ENCODE peak calls at places on chromosomes 6 and 20, in five cellular contexts. One of them, this sample, is unnamed. For H3K36me3, the result is how much of the 10 kb centered on the place peaks cover.

GRCh38 chr6:39365281-39366074 is 43.0 kb upstream of the KCNK16 start:
- DNase-seq in right atrium auricular region: no peak
- DNase-seq in left ventricle myocardium inferior: no peak
- DNase-seq in PC-9: no peak
- DNase-seq in GM12878: no peak
- DNase-seq in this sample: no peak

GRCh38 chr20:17888044-17888443 is 80.5 kb downstream of the SNX5 start:
- DNase-seq in right atrium auricular region: no peak
- DNase-seq in left ventricle myocardium inferior: no peak
- DNase-seq in PC-9: peak
- DNase-seq in GM12878: no peak
- DNase-seq in this sample: no peak

GRCh38 chr6:47116616-47117015 is 74.5 kb upstream of the ADGRF1 start:
- DNase-seq in right atrium auricular region: no peak
- DNase-seq in left ventricle myocardium inferior: no peak
- DNase-seq in PC-9: peak
- DNase-seq in GM12878: no peak
- DNase-seq in this sample: no peak

GRCh38 chr6:119170427-119171407 is 92.3 kb upstream of the FAM184A start:
- DNase-seq in right atrium auricular region: no peak
- DNase-seq in left ventricle myocardium inferior: no peak
- DNase-seq in PC-9: no peak
- DNase-seq in GM12878: no peak
- DNase-seq in this sample: no peak

GRCh38 chr20:46898433-46898832 is 3.8 kb downstream of the EYA2 start:
- DNase-seq in right atrium auricular region: no peak
- DNase-seq in left ventricle myocardium inferior: no peak
- DNase-seq in PC-9: no peak
- DNase-seq in GM12878: no peak
- DNase-seq in this sample: no peak

GRCh38 chr6:131368077-131368911 is 204.7 kb upstream of the ARG1 start:
- DNase-seq in right atrium auricular region: no peak
- DNase-seq in left ventricle myocardium inferior: peak
- DNase-seq in PC-9: no peak
- DNase-seq in GM12878: peak
- DNase-seq in this sample: no peak

GRCh38 chr6:15429146-15430110 is 183.6 kb downstream of the JARID2 start:
- DNase-seq in right atrium auricular region: no peak
- DNase-seq in left ventricle myocardium inferior: no peak
- DNase-seq in PC-9: no peak
- DNase-seq in GM12878: no peak
- DNase-seq in this sample: no peak

GRCh38 chr6:131728296-131728939 is 17.6 kb upstream of the CTAGE9 start:
- DNase-seq in right atrium auricular region: no peak
- DNase-seq in left ventricle myocardium inferior: no peak
- DNase-seq in PC-9: no peak
- DNase-seq in GM12878: no peak
- DNase-seq in this sample: peak

GRCh38 chr6:161393839-161394364 is 120.0 kb upstream of the AGPAT4 start:
- DNase-seq in right atrium auricular region: no peak
- DNase-seq in left ventricle myocardium inferior: no peak
- DNase-seq in PC-9: peak
- DNase-seq in GM12878: peak
- DNase-seq in this sample: peak

GRCh38 chr6:148867851-148868250 is 121.0 kb downstream of the UST start:
- DNase-seq in right atrium auricular region: no peak
- DNase-seq in left ventricle myocardium inferior: no peak
- DNase-seq in PC-9: no peak
- DNase-seq in GM12878: no peak
- DNase-seq in this sample: no peak

GRCh38 chr6:112665815-112666214 is 318.7 kb downstream of the RFPL4B start:
- DNase-seq in right atrium auricular region: no peak
- DNase-seq in left ventricle myocardium inferior: no peak
- DNase-seq in PC-9: peak
- DNase-seq in GM12878: no peak
- DNase-seq in this sample: peak

GRCh38 chr6:74091133-74091793 is 395.3 kb downstream of the CD109 start:
- DNase-seq in right atrium auricular region: no peak
- DNase-seq in left ventricle myocardium inferior: no peak
- DNase-seq in PC-9: no peak
- DNase-seq in GM12878: no peak
- DNase-seq in this sample: no peak

GRCh38 chr6:2961971-2962370 is 9.4 kb downstream of the SERPINB6 start:
- DNase-seq in right atrium auricular region: no peak
- DNase-seq in left ventricle myocardium inferior: no peak
- DNase-seq in PC-9: no peak
- DNase-seq in GM12878: no peak
- DNase-seq in this sample: no peak

GRCh38 chr6:33880746-33881145 is 76.9 kb upstream of the MLN start:
- DNase-seq in right atrium auricular region: no peak
- DNase-seq in left ventricle myocardium inferior: no peak
- DNase-seq in PC-9: no peak
- DNase-seq in GM12878: no peak
- DNase-seq in this sample: no peak

GRCh38 chr6:143684484-143684883 is 6.7 kb downstream of the PHACTR2 start:
- DNase-seq in right atrium auricular region: no peak
- DNase-seq in left ventricle myocardium inferior: no peak
- DNase-seq in PC-9: no peak
- DNase-seq in GM12878: no peak
- DNase-seq in this sample: no peak

GRCh38 chr6:63904844-63905243 is 269.2 kb downstream of the PHF3 start:
- DNase-seq in right atrium auricular region: no peak
- DNase-seq in left ventricle myocardium inferior: no peak
- DNase-seq in PC-9: no peak
- DNase-seq in GM12878: no peak
- DNase-seq in this sample: peak

GRCh38 chr20:60993647-60994046 is 258.4 kb upstream of the CDH4 start:
- DNase-seq in right atrium auricular region: no peak
- DNase-seq in left ventricle myocardium inferior: no peak
- DNase-seq in PC-9: peak
- DNase-seq in GM12878: no peak
- DNase-seq in this sample: no peak
- TF ChIP-seq CTCF in right atrium auricular region: no peak
- TF ChIP-seq CTCF in left ventricle myocardium inferior: no peak
- TF ChIP-seq CTCF in PC-9: no peak
- TF ChIP-seq CTCF in GM12878: no peak
- TF ChIP-seq CTCF in this sample: no peak

DNA sequence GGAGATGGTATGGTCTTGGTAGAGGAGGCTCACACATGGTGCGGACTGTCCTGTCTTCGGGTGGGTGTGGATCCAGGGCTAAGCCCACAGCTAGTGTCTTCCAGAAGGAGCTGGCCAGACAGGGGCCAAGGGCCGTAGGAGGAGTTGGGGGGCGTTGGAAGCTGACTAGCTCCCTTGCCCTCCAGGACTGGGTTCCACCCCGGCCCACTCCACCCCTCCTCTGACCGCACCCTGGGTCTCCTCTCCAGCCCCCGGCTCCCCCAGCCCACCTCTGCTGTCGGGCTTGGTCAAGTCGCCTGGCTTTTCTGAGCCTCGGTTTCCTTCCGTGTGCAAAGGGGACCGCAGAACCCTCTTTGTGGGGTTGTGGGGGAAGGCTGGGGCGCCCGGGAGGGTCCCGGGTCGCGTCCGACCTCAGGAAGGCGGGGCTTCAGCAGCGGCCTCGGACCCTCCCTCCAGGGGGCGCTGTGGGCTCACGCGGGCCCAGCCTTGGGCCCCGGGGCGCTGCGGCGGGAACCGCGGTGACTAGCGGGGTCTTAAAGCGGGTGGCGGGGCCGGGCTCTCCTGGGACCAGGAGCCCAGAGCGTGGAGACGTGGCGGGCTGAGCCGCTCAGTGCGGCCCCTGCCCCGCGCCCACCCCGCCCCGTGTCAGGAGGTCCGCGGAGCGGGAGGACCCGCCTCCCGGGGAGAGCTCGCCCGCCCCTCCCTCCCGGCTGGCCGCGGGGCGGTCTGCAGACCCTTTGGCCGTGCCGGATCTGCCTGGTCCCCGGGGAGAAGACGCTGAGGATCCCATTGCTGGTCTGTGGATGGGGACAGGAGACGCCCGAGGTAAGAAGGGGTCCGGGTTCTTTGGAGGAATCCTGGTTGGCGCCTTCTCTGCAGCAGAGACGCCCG is 5.4 kb downstream of the NPBWR2 start:
- DNase-seq in right atrium auricular region: no peak
- DNase-seq in left ventricle myocardium inferior: peak
- DNase-seq in PC-9: peak
- DNase-seq in GM12878: no peak
- DNase-seq in this sample: no peak
- H3K36me3 ChIP-seq in right atrium auricular region: under half
- H3K36me3 ChIP-seq in left ventricle myocardium inferior: under half
- H3K36me3 ChIP-seq in PC-9: under half
- H3K36me3 ChIP-seq in GM12878: under half
- H3K36me3 ChIP-seq in this sample: under half

DNA sequence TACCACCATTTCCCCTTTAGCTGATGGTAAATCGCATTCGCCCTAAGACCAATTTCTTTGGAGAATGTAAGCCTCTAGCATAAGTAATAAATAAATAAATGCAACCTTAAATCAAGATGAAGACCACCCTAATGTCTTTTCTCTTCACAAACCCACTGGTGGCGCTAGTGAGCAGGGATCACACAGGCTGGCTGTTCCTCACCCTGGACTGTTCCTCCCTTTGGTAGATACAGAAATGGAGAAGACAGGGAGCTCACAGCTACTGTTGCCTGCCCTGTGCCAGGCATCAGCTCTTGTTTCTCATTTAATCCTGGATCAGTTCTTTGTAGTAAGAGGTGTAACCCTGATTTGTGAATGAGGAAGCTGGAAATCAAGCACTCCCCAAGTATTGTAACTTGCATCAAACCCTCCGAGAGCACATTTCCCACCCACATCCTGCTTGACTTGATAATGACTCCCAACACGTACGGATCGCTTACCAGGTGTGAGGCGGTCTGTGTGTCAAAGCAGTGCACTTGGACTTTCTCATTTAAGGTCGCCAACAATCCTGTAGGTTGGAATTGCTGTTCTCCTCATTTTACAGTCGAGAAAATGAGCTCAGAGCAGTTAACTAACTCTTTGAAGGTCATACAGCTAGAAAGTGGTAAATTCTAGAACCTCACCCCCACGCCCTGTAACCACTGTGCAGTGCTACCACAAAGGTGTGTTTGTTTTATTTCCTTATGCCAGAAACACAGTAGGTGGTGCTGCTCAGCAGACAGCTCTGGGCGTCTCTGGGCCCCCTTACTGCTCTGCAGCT is 236.2 kb downstream of the TSHZ2 start:
- DNase-seq in right atrium auricular region: no peak
- DNase-seq in left ventricle myocardium inferior: no peak
- DNase-seq in PC-9: no peak
- DNase-seq in GM12878: no peak
- DNase-seq in this sample: no peak
- TF ChIP-seq CTCF in right atrium auricular region: no peak
- TF ChIP-seq CTCF in left ventricle myocardium inferior: no peak
- TF ChIP-seq CTCF in PC-9: peak
- TF ChIP-seq CTCF in GM12878: no peak
- TF ChIP-seq CTCF in this sample: no peak

GRCh38 chr6:57138026-57138425 is 34.1 kb upstream of the BAG2 start:
- DNase-seq in right atrium auricular region: no peak
- DNase-seq in left ventricle myocardium inferior: no peak
- DNase-seq in PC-9: no peak
- DNase-seq in GM12878: no peak
- DNase-seq in this sample: no peak

GRCh38 chr6:57130784-57131183 is 40.8 kb downstream of the ZNF451 start:
- DNase-seq in right atrium auricular region: no peak
- DNase-seq in left ventricle myocardium inferior: no peak
- DNase-seq in PC-9: no peak
- DNase-seq in GM12878: no peak
- DNase-seq in this sample: no peak

GRCh38 chr6:57134954-57135353 is 37.2 kb upstream of the BAG2 start:
- DNase-seq in right atrium auricular region: no peak
- DNase-seq in left ventricle myocardium inferior: no peak
- DNase-seq in PC-9: no peak
- DNase-seq in GM12878: no peak
- DNase-seq in this sample: no peak

GRCh38 chr6:57137392-57137791 is 34.7 kb upstream of the BAG2 start:
- DNase-seq in right atrium auricular region: no peak
- DNase-seq in left ventricle myocardium inferior: no peak
- DNase-seq in PC-9: no peak
- DNase-seq in GM12878: no peak
- DNase-seq in this sample: no peak

GRCh38 chr6:57135885-57136284 is 36.2 kb upstream of the BAG2 start:
- DNase-seq in right atrium auricular region: no peak
- DNase-seq in left ventricle myocardium inferior: no peak
- DNase-seq in PC-9: no peak
- DNase-seq in GM12878: no peak
- DNase-seq in this sample: peak
- H3K36me3 ChIP-seq in right atrium auricular region: under half
- H3K36me3 ChIP-seq in left ventricle myocardium inferior: under half
- H3K36me3 ChIP-seq in PC-9: under half
- H3K36me3 ChIP-seq in GM12878: under half
- H3K36me3 ChIP-seq in this sample: under half

DNA sequence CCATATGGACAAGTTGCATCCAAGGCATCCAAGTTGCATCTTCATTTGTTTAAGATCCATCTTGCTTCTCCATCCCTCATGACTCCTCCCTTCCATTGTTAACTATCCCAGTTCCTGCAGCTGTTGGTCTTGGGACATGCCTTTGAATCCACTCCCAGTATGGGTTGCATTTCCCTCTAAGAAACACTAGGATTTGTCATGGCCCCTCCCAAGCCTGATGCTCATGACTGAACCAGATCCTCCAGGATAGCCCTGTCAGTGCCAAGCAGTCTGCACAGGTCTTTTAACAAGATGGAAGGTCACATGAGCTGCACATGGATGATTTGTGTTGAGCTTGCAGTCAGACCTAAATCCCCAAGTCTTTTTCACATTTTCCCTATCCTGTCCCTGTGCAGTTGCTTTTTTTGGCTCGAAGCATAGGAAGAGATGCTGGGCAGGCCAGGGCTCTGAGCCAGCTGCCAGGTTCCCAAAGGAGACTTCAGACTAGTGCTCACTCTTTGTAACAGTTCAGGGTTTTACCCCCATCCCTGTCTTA is 4.2 kb downstream of the PPP2R5D start:
- DNase-seq in right atrium auricular region: no peak
- DNase-seq in left ventricle myocardium inferior: no peak
- DNase-seq in PC-9: no peak
- DNase-seq in GM12878: no peak
- DNase-seq in this sample: no peak
- TF ChIP-seq CTCF in right atrium auricular region: no peak
- TF ChIP-seq CTCF in left ventricle myocardium inferior: no peak
- TF ChIP-seq CTCF in PC-9: no peak
- TF ChIP-seq CTCF in GM12878: no peak
- TF ChIP-seq CTCF in this sample: no peak

This sample was measured in BJ.